ENCODE peak calls at places on chromosomes 12 and 14, in seven cellular contexts. Y, D, G, T, H, S and I are unnamed samples.

GRCh38 chr14:78405071-78405856 is 235.1 kb downstream of the NRXN3 start:
- DNase-seq in Y (no peak), D (no peak), G (no peak), T (no peak), H (no peak), S (no peak), I (no peak)

GRCh38 chr14:70780396-70781075 is 28.8 kb downstream of the MAP3K9 start:
- DNase-seq in Y (no peak), D (no peak), G (peak), T (no peak), H (peak), S (peak), I (peak)

GRCh38 chr12:108670066-108670631 is 36.5 kb upstream of the SELPLG start:
- DNase-seq in Y (no peak), D (no peak), G (no peak), T (no peak), H (no peak), S (no peak), I (no peak)

GRCh38 chr14:100103261-100104005 is 38.2 kb downstream of the EVL start:
- DNase-seq in Y (peak), D (no peak), G (no peak), T (no peak), H (no peak), S (peak), I (no peak)

GRCh38 chr12:89525002-89525823 is 617 bp upstream of the GALNT4 start:
- DNase-seq in Y (peak), D (peak), G (peak), T (peak), H (peak), S (peak), I (no peak)

GRCh38 chr12:121676190-121676589 is 6.7 kb upstream of the MORN3 start:
- DNase-seq in Y (no peak), D (no peak), G (no peak), T (no peak), H (no peak), S (no peak), I (no peak)

GRCh38 chr14:99098199-99098598 is 173.8 kb downstream of the BCL11B start:
- DNase-seq in Y (no peak), D (no peak), G (no peak), T (no peak), H (no peak), S (no peak), I (no peak)

GRCh38 chr12:105445261-105446015 is 114.9 kb downstream of the C12orf75 start:
- DNase-seq in Y (peak), D (no peak), G (no peak), T (no peak), H (no peak), S (no peak), I (no peak)

GRCh38 chr12:132162508-132163031 is 18.3 kb downstream of the NOC4L start:
- DNase-seq in Y (peak), D (no peak), G (peak), T (no peak), H (peak), S (no peak), I (no peak)

GRCh38 chr12:127355061-127355820 is 911.7 kb upstream of the TMEM132C start:
- DNase-seq in Y (peak), D (no peak), G (no peak), T (no peak), H (no peak), S (no peak), I (no peak)

GRCh38 chr12:115918763-115919162 is 358.7 kb downstream of the MED13L start:
- DNase-seq in Y (no peak), D (no peak), G (peak), T (no peak), H (no peak), S (no peak), I (no peak)

GRCh38 chr14:89356496-89356895 is 60.5 kb downstream of the FOXN3 start:
- DNase-seq in Y (no peak), D (no peak), G (peak), T (no peak), H (no peak), S (no peak), I (no peak)

GRCh38 chr14:41899416-41899815 is 292.7 kb downstream of the LRFN5 start:
- DNase-seq in Y (peak), D (no peak), G (no peak), T (peak), H (no peak), S (no peak), I (no peak)

GRCh38 chr14:100668352-100668751 is 58.3 kb upstream of the DLK1 start:
- DNase-seq in Y (no peak), D (no peak), G (no peak), T (no peak), H (no peak), S (no peak), I (no peak)

GRCh38 chr12:18456344-18456743 is 195.0 kb downstream of the PIK3C2G start:
- DNase-seq in Y (no peak), D (no peak), G (no peak), T (no peak), H (no peak), S (no peak), I (no peak)

GRCh38 chr14:92755495-92755894 is 7.1 kb upstream of the LGMN start:
- DNase-seq in Y (no peak), D (no peak), G (no peak), T (no peak), H (no peak), S (no peak), I (no peak)

GRCh38 chr14:103550451-103551337 is 11.8 kb downstream of the BAG5 start:
- DNase-seq in Y (no peak), D (no peak), G (no peak), T (no peak), H (peak), S (peak), I (no peak)

GRCh38 chr12:43004908-43005307 is 415.4 kb upstream of the PRICKLE1 start:
- DNase-seq in Y (no peak), D (peak), G (no peak), T (no peak), H (no peak), S (no peak), I (no peak)

GRCh38 chr12:65609359-65609771 is 214.9 kb upstream of the HMGA2 start:
- DNase-seq in Y (peak), D (no peak), G (no peak), T (no peak), H (no peak), S (no peak), I (no peak)

GRCh38 chr12:43208221-43208620 is 343.8 kb downstream of the ADAMTS20 start:
- DNase-seq in Y (no peak), D (no peak), G (no peak), T (no peak), H (no peak), S (no peak), I (no peak)

GRCh38 chr12:49304161-49304560 is 9.2 kb downstream of the PRPH start:
- DNase-seq in Y (peak), D (no peak), G (no peak), T (no peak), H (no peak), S (no peak), I (no peak)

GRCh38 chr14:49972840-49973239 is 80.0 kb downstream of the ARF6 start:
- DNase-seq in Y (peak), D (no peak), G (no peak), T (no peak), H (no peak), S (no peak), I (no peak)

GRCh38 chr14:36430169-36430568 is 89.9 kb downstream of the NKX2-1 start:
- DNase-seq in Y (no peak), D (no peak), G (no peak), T (no peak), H (no peak), S (no peak), I (no peak)

GRCh38 chr14:40410708-40411107 is 978.5 kb upstream of the FBXO33 start:
- DNase-seq in Y (no peak), D (no peak), G (no peak), T (no peak), H (no peak), S (no peak), I (no peak)

GRCh38 chr12:90037740-90038139 is 329.1 kb upstream of the ATP2B1 start:
- DNase-seq in Y (no peak), D (no peak), G (no peak), T (no peak), H (no peak), S (no peak), I (no peak)